ENCODE peak calls at places on chromosome 1, in ten cellular contexts. C, G, D, T, X, I, V, N, M and W are unnamed samples.

GRCh38 chr1:54564312-54565112 is 16.5 kb downstream of the ACOT11 start:
- DNase-seq in G (no peak), C (peak), T (no peak), D (peak), M (no peak), X (no peak), V (no peak), I (no peak), N (no peak), W (no peak)

GRCh38 chr1:26335774-26336476 is 18.0 kb downstream of the CRYBG2 start:
- DNase-seq in D (no peak), X (no peak), C (no peak), V (no peak), N (no peak), M (no peak), G (no peak), I (no peak), T (no peak), W (no peak)

GRCh38 chr1:2379733-2380404 is 11.5 kb downstream of the MORN1 start:
- DNase-seq in G (no peak), D (no peak), C (no peak), N (no peak), V (no peak), I (no peak), X (no peak), T (no peak), M (no peak), W (no peak)

GRCh38 chr1:117656202-117656641 is 50.4 kb downstream of the TENT5C start:
- DNase-seq in G (no peak), T (no peak), X (peak), N (peak), M (no peak), I (no peak), C (no peak), D (peak), V (peak), W (no peak)

GRCh38 chr1:161732319-161732718 is 11.0 kb downstream of the FCRLB start:
- DNase-seq in N (no peak), G (no peak), C (no peak), V (no peak), M (no peak), D (no peak), I (no peak), X (no peak), T (no peak), W (no peak)

GRCh38 chr1:65527211-65527610 is 106.7 kb downstream of the LEPR start:
- DNase-seq in N (no peak), I (no peak), D (no peak), T (no peak), G (no peak), X (no peak), C (no peak), M (no peak), V (no peak), W (peak)

GRCh38 chr1:25458550-25459298 is 28.0 kb downstream of the MACO1 start:
- DNase-seq in M (no peak), V (no peak), N (no peak), G (no peak), C (no peak), T (no peak), D (no peak), X (no peak), I (no peak), W (no peak)

GRCh38 chr1:113046569-113046968 is 26.4 kb upstream of the LRIG2 start:
- DNase-seq in G (no peak), N (no peak), V (no peak), M (no peak), T (no peak), X (no peak), C (no peak), D (no peak), I (no peak), W (no peak)

GRCh38 chr1:109959974-109960744 is 24.4 kb upstream of the AHCYL1 start:
- DNase-seq in N (no peak), C (peak), G (no peak), M (no peak), V (no peak), D (peak), X (no peak), T (no peak), I (peak), W (peak)

GRCh38 chr1:48047116-48047515 is 49.9 kb upstream of the TRABD2B start:
- DNase-seq in T (no peak), X (no peak), V (no peak), C (no peak), G (no peak), M (no peak), D (no peak), I (no peak), N (no peak), W (no peak)

GRCh38 chr1:40210514-40211204 is 37.1 kb upstream of the TMCO2 start:
- DNase-seq in D (no peak), X (no peak), M (no peak), I (no peak), C (no peak), G (no peak), N (no peak), T (no peak), V (no peak), W (no peak)

GRCh38 chr1:232998138-232998537 is 47.7 kb downstream of the NTPCR start:
- DNase-seq in V (no peak), D (no peak), T (no peak), C (no peak), I (no peak), M (no peak), X (no peak), N (no peak), G (no peak), W (no peak)

GRCh38 chr1:224113545-224113917 is 380 bp upstream of the FBXO28 start:
- DNase-seq in G (no peak), I (no peak), C (no peak), N (no peak), X (no peak), V (no peak), M (no peak), T (no peak), D (no peak), W (no peak)

GRCh38 chr1:19661721-19662228 is 2.9 kb upstream of the HTR6 start:
- DNase-seq in D (no peak), M (no peak), I (peak), V (peak), G (no peak), N (peak), X (no peak), C (peak), T (no peak), W (no peak)

GRCh38 chr1:54581621-54582035 is 33.6 kb downstream of the ACOT11 start:
- DNase-seq in D (peak), M (peak), X (no peak), I (no peak), T (peak), V (no peak), C (peak), G (peak), N (no peak), W (peak)

GRCh38 chr1:160375788-160376524 is 9.1 kb downstream of the NHLH1 start:
- DNase-seq in V (no peak), N (peak), G (no peak), T (peak), M (no peak), C (peak), D (no peak), X (no peak), I (no peak), W (peak)

GRCh38 chr1:56448937-56449336 is 130.4 kb downstream of the PLPP3 start:
- DNase-seq in C (no peak), I (no peak), M (no peak), G (no peak), N (no peak), V (no peak), D (no peak), T (no peak), X (no peak), W (peak)

GRCh38 chr1:38964140-38964548 is 22.5 kb upstream of the RHBDL2 start:
- DNase-seq in C (peak), M (no peak), G (no peak), D (no peak), I (no peak), X (no peak), T (no peak), N (peak), V (peak), W (no peak)

GRCh38 chr1:173043253-173043652 is 7.5 kb downstream of the TNFSF18 start:
- DNase-seq in V (no peak), G (no peak), X (no peak), C (peak), M (no peak), I (no peak), D (no peak), N (no peak), T (no peak), W (peak)

GRCh38 chr1:108719654-108720435 is 7.1 kb downstream of the FNDC7 start:
- DNase-seq in G (no peak), T (no peak), X (no peak), C (peak), D (no peak), N (no peak), I (no peak), M (no peak), V (no peak), W (peak)

GRCh38 chr1:44842763-44843655 is at the start of gene PTCH2:
- DNase-seq in G (no peak), D (peak), V (peak), C (no peak), N (peak), X (no peak), I (peak), M (peak), T (peak), W (peak)

GRCh38 chr1:199920635-199921034 is 106.9 kb upstream of the NR5A2 start:
- DNase-seq in D (no peak), T (no peak), V (no peak), C (no peak), G (no peak), M (no peak), X (no peak), N (no peak), I (no peak), W (no peak)

GRCh38 chr1:226384717-226385116 is 23.2 kb downstream of the PARP1 start:
- DNase-seq in G (no peak), M (no peak), D (no peak), C (no peak), T (no peak), X (no peak), N (no peak), V (no peak), I (no peak), W (no peak)

GRCh38 chr1:66940968-66941367 is 16.2 kb downstream of the MIER1 start:
- DNase-seq in M (no peak), T (no peak), X (no peak), C (no peak), V (no peak), I (no peak), G (no peak), N (no peak), D (no peak), W (no peak)